ENCODE peak calls at places on chromosomes 11 and 22, in six cellular contexts. One of them, this sample, is unnamed.

GRCh38 chr11:76837696-76838421 is 22.9 kb upstream of the ACER3 start:
- DNase-seq in dermis blood vessel endothelial cell: no peak
- DNase-seq in caudate nucleus: no peak
- DNase-seq in GM13977: no peak
- DNase-seq in naive B cell: no peak
- DNase-seq in naive thymus-derived CD4-positive, alpha-beta T cell: no peak
- DNase-seq in this sample: no peak

GRCh38 chr11:131723088-131723487 is 352.7 kb downstream of the NTM start:
- DNase-seq in dermis blood vessel endothelial cell: no peak
- DNase-seq in caudate nucleus: no peak
- DNase-seq in GM13977: no peak
- DNase-seq in naive B cell: no peak
- DNase-seq in naive thymus-derived CD4-positive, alpha-beta T cell: no peak
- DNase-seq in this sample: no peak

GRCh38 chr11:73978576-73979086 is 4.0 kb downstream of the UCP2 start:
- DNase-seq in dermis blood vessel endothelial cell: no peak
- DNase-seq in caudate nucleus: no peak
- DNase-seq in GM13977: no peak
- DNase-seq in naive B cell: no peak
- DNase-seq in naive thymus-derived CD4-positive, alpha-beta T cell: no peak
- DNase-seq in this sample: no peak

GRCh38 chr11:73055655-73056354 is 86.3 kb downstream of the FCHSD2 start:
- DNase-seq in dermis blood vessel endothelial cell: no peak
- DNase-seq in caudate nucleus: no peak
- DNase-seq in GM13977: no peak
- DNase-seq in naive B cell: no peak
- DNase-seq in naive thymus-derived CD4-positive, alpha-beta T cell: no peak
- DNase-seq in this sample: no peak

GRCh38 chr11:2827256-2827655 is 58.3 kb downstream of the CDKN1C start:
- DNase-seq in dermis blood vessel endothelial cell: no peak
- DNase-seq in caudate nucleus: no peak
- DNase-seq in GM13977: no peak
- DNase-seq in naive B cell: no peak
- DNase-seq in naive thymus-derived CD4-positive, alpha-beta T cell: no peak
- DNase-seq in this sample: no peak

GRCh38 chr11:71369411-71369810 is 78.8 kb downstream of the DHCR7 start:
- DNase-seq in dermis blood vessel endothelial cell: no peak
- DNase-seq in caudate nucleus: no peak
- DNase-seq in GM13977: no peak
- DNase-seq in naive B cell: no peak
- DNase-seq in naive thymus-derived CD4-positive, alpha-beta T cell: no peak
- DNase-seq in this sample: no peak

GRCh38 chr11:30387891-30388861 is 65.3 kb downstream of the ARL14EP start:
- DNase-seq in dermis blood vessel endothelial cell: no peak
- DNase-seq in caudate nucleus: no peak
- DNase-seq in GM13977: no peak
- DNase-seq in naive B cell: no peak
- DNase-seq in naive thymus-derived CD4-positive, alpha-beta T cell: no peak
- DNase-seq in this sample: no peak

GRCh38 chr11:75450826-75451783 is 18.1 kb upstream of the KLHL35 start:
- DNase-seq in dermis blood vessel endothelial cell: peak; percentile 27
- DNase-seq in caudate nucleus: no peak
- DNase-seq in GM13977: peak; percentile 48
- DNase-seq in naive B cell: no peak
- DNase-seq in naive thymus-derived CD4-positive, alpha-beta T cell: no peak
- DNase-seq in this sample: no peak

GRCh38 chr11:82731691-82732277 is 1.9 kb downstream of the FAM181B start:
- DNase-seq in dermis blood vessel endothelial cell: no peak
- DNase-seq in caudate nucleus: no peak
- DNase-seq in GM13977: no peak
- DNase-seq in naive B cell: no peak
- DNase-seq in naive thymus-derived CD4-positive, alpha-beta T cell: no peak
- DNase-seq in this sample: no peak

GRCh38 chr22:27835446-27835845 is 33.9 kb upstream of the MN1 start:
- DNase-seq in dermis blood vessel endothelial cell: no peak
- DNase-seq in caudate nucleus: no peak
- DNase-seq in GM13977: no peak
- DNase-seq in naive B cell: no peak
- DNase-seq in naive thymus-derived CD4-positive, alpha-beta T cell: no peak
- DNase-seq in this sample: no peak

GRCh38 chr22:24894998-24895397 is 51.5 kb downstream of the LHFPL7 start:
- DNase-seq in dermis blood vessel endothelial cell: peak; percentile 68
- DNase-seq in caudate nucleus: no peak
- DNase-seq in GM13977: no peak
- DNase-seq in naive B cell: no peak
- DNase-seq in naive thymus-derived CD4-positive, alpha-beta T cell: no peak
- DNase-seq in this sample: no peak

GRCh38 chr11:75495749-75496641 is 29.7 kb downstream of the GDPD5 start:
- DNase-seq in dermis blood vessel endothelial cell: peak; percentile 57
- DNase-seq in caudate nucleus: no peak
- DNase-seq in GM13977: no peak
- DNase-seq in naive B cell: no peak
- DNase-seq in naive thymus-derived CD4-positive, alpha-beta T cell: no peak
- DNase-seq in this sample: no peak

GRCh38 chr22:27045103-27045940 is 387.9 kb downstream of the MIAT start:
- DNase-seq in dermis blood vessel endothelial cell: peak; percentile 29
- DNase-seq in caudate nucleus: no peak
- DNase-seq in GM13977: no peak
- DNase-seq in naive B cell: no peak
- DNase-seq in naive thymus-derived CD4-positive, alpha-beta T cell: no peak
- DNase-seq in this sample: no peak

GRCh38 chr11:100827934-100828661 is 141.0 kb downstream of the ARHGAP42 start:
- DNase-seq in dermis blood vessel endothelial cell: peak; percentile 88
- DNase-seq in caudate nucleus: no peak
- DNase-seq in GM13977: no peak
- DNase-seq in naive B cell: peak; percentile 37
- DNase-seq in naive thymus-derived CD4-positive, alpha-beta T cell: no peak
- DNase-seq in this sample: no peak

GRCh38 chr22:35589071-35589735 is 27.9 kb downstream of the MB start:
- DNase-seq in dermis blood vessel endothelial cell: no peak
- DNase-seq in caudate nucleus: no peak
- DNase-seq in GM13977: no peak
- DNase-seq in naive B cell: no peak
- DNase-seq in naive thymus-derived CD4-positive, alpha-beta T cell: no peak
- DNase-seq in this sample: no peak

GRCh38 chr22:45608763-45609180 is 62.9 kb upstream of the ATXN10 start:
- DNase-seq in dermis blood vessel endothelial cell: no peak
- DNase-seq in caudate nucleus: no peak
- DNase-seq in GM13977: no peak
- DNase-seq in naive B cell: no peak
- DNase-seq in naive thymus-derived CD4-positive, alpha-beta T cell: no peak
- DNase-seq in this sample: peak; percentile 39

GRCh38 chr11:131859811-131860210 is 489.4 kb downstream of the NTM start:
- DNase-seq in dermis blood vessel endothelial cell: peak; percentile 46
- DNase-seq in caudate nucleus: no peak
- DNase-seq in GM13977: no peak
- DNase-seq in naive B cell: no peak
- DNase-seq in naive thymus-derived CD4-positive, alpha-beta T cell: no peak
- DNase-seq in this sample: no peak